ENCODE peak calls at places on chromosomes 11 and 22, in nine cellular contexts. K is HepG2; G is CD4-positive, alpha-beta memory T cell; S is aorta; L is ovary; Y is A549; X is transverse colon; I is neural progenitor cell; T is mesendoderm. N is an unnamed sample.

GRCh38 chr22:48238966-48239365 is 1476.5 kb downstream of the TBC1D22A start:
- DNase-seq in S (no peak), T (peak; percentile 18), X (no peak), G (no peak), I (peak; percentile 27), Y (no peak), K (no peak), L (no peak), N (no peak)

GRCh38 chr22:23398701-23399366 is 181.3 kb downstream of the IGLL1 start:
- DNase-seq in Y (no peak), X (no peak), K (no peak), G (no peak), L (no peak), T (peak; percentile 36), S (peak; percentile 28), I (no peak), N (no peak)

GRCh38 chr11:66814678-66815077 is 28.6 kb upstream of the RCE1 start:
- DNase-seq in I (no peak), L (no peak), G (no peak), S (no peak), X (no peak), T (no peak), Y (no peak), K (no peak), N (no peak)

GRCh38 chr11:115185507-115185906 is 318.7 kb downstream of the CADM1 start:
- DNase-seq in G (no peak), X (no peak), T (no peak), K (no peak), Y (no peak), L (no peak), S (no peak), I (no peak), N (no peak)

GRCh38 chr11:3016861-3017260 is 24.7 kb upstream of the NAP1L4 start:
- DNase-seq in K (no peak), G (no peak), T (no peak), L (no peak), X (no peak), I (no peak), S (no peak), Y (no peak), N (peak; percentile 29)

GRCh38 chr22:35811670-35812069 is 94.0 kb downstream of the APOL5 start:
- DNase-seq in G (no peak), X (no peak), I (no peak), L (no peak), Y (no peak), K (no peak), T (no peak), S (no peak), N (no peak)

GRCh38 chr11:31702966-31703365 is 108.2 kb downstream of the PAX6 start:
- DNase-seq in X (no peak), S (no peak), T (peak; percentile 16), Y (peak; percentile 39), L (no peak), G (no peak), I (no peak), K (peak; percentile 16), N (no peak)

GRCh38 chr22:17074648-17075002 is 10.2 kb upstream of the IL17RA start:
- DNase-seq in L (no peak), T (no peak), S (no peak), G (no peak), X (no peak), Y (no peak), K (no peak), I (no peak), N (no peak)

GRCh38 chr11:95453616-95454118 is 222.7 kb upstream of the SESN3 start:
- DNase-seq in I (no peak), G (no peak), X (no peak), K (no peak), S (peak; percentile 82), Y (no peak), T (no peak), L (no peak), N (peak; percentile 85)

GRCh38 chr22:27641049-27641790 is 160.3 kb downstream of the MN1 start:
- DNase-seq in G (no peak), X (no peak), L (no peak), T (no peak), S (no peak), I (no peak), Y (no peak), K (no peak), N (no peak)

GRCh38 chr11:16338397-16338796 is 17.9 kb downstream of the SOX6 start:
- DNase-seq in G (no peak), Y (no peak), X (no peak), L (no peak), K (no peak), I (no peak), T (no peak), S (no peak), N (no peak)

GRCh38 chr22:20205964-20206708 is 55.3 kb upstream of the CCDC188 start:
- DNase-seq in G (peak; percentile 58), X (peak; percentile 78), L (peak; percentile 63), T (peak; percentile 71), K (peak; percentile 37), Y (peak; percentile 75), I (no peak), S (peak; percentile 68), N (peak; percentile 89)

GRCh38 chr22:19875531-19876313 is 21.0 kb upstream of the GNB1L start:
- DNase-seq in T (no peak), G (no peak), L (peak; percentile 6), I (peak; percentile 1), S (peak; percentile 48), K (no peak), Y (no peak), X (no peak), N (peak; percentile 71)

GRCh38 chr11:14254533-14255530 is 104.2 kb downstream of the RRAS2 start:
- DNase-seq in S (no peak), K (no peak), G (no peak), I (no peak), L (no peak), T (no peak), X (no peak), Y (no peak), N (no peak)

GRCh38 chr22:28832731-28833130 is 32.4 kb upstream of the XBP1 start:
- DNase-seq in Y (no peak), K (no peak), S (no peak), I (no peak), T (no peak), L (no peak), G (no peak), X (no peak), N (no peak)

GRCh38 chr11:125063429-125064043 is 431 bp downstream of the SLC37A2 start:
- DNase-seq in T (peak; percentile 67), Y (no peak), G (no peak), S (no peak), I (peak; percentile 50), L (no peak), K (no peak), X (no peak), N (peak; percentile 71)

DNA sequence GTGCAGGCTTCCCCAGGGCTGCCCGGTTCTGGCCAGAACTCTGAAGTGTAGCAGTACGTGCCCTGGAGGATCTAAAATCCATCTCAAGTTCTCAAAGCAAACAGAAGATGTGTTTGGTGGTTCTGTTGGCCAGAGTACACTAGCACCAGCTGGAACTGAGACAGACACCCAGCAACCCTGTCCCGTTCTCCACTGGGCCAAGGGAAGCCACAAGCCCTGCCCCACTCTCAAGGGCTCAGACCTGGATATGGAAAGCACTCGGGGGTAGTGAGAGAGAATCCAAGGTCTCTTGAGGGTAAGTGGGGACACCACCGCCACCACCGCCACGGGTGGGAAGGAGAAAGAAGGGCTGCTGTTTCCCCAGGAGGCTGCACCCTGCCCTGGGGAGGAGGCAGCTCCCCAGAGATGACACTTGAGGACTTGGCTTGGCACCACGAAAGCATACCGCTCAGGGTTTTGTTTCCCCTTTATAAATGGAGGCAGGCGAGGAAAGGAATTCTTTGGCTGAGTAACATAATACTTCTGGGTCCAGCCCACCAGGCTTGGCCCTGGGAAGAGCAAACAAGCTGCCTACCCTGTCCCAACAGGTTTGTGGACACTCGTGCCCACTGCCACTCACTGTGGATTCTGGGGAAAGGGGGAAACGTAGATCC is 56.1 kb upstream of the POU2AF1 start:
- DNase-seq in K (no peak), Y (no peak), G (no peak), T (no peak), L (no peak), I (no peak), X (no peak), S (no peak), N (no peak)
- H3K27ac ChIP-seq in K (no peak overlapping the region), Y (no peak overlapping the region), G (no peak overlapping the region), T (no peak overlapping the region), L (no peak overlapping the region), I (no peak overlapping the region), X (no peak overlapping the region), S (no peak overlapping the region), N (no peak overlapping the region)

GRCh38 chr11:68271023-68271780 is 571 bp downstream of the C11orf24 start:
- DNase-seq in L (peak; percentile 41), T (peak; percentile 91), S (peak; percentile 76), I (peak; percentile 89), Y (peak; percentile 80), X (peak; percentile 68), K (peak; percentile 82), G (peak; percentile 56), N (no peak)
- H3K27ac ChIP-seq in L (peak overlapping the region; percentile 62), T (peak overlapping the region; percentile 12), S (peak overlapping the region; percentile 74), I (no peak overlapping the region), Y (peak overlapping the region; percentile 98), X (peak overlapping the region; percentile 95), K (peak overlapping the region; percentile 92), G (peak overlapping the region; percentile 89), N (peak overlapping the region; percentile 83)

DNA sequence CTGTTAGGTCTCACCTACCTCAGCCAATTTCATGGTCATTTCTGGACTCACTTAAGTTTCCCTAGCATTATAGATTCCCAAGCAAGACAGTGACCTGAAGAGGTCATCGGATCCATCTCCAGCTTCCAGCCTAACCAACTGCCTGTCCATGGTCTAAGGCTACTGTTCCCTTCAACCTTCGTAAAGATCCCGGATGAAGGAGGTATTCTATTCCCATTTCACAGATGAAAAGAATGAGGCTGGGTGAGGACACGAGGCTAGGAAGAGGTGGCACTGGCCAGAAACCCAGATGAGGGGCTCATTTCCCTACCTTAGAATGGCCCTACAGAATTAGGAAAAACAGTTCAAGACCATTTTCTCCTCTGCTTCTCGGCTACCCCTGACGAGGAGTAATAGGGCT is 31.3 kb upstream of the DRD2 start:
- DNase-seq in T (no peak), G (no peak), Y (no peak), S (no peak), L (no peak), I (no peak), X (no peak), K (no peak), N (no peak)
- H3K27ac ChIP-seq in T (no peak overlapping the region), G (no peak overlapping the region), Y (no peak overlapping the region), S (no peak overlapping the region), L (no peak overlapping the region), I (no peak overlapping the region), X (no peak overlapping the region), K (no peak overlapping the region), N (no peak overlapping the region)

DNA sequence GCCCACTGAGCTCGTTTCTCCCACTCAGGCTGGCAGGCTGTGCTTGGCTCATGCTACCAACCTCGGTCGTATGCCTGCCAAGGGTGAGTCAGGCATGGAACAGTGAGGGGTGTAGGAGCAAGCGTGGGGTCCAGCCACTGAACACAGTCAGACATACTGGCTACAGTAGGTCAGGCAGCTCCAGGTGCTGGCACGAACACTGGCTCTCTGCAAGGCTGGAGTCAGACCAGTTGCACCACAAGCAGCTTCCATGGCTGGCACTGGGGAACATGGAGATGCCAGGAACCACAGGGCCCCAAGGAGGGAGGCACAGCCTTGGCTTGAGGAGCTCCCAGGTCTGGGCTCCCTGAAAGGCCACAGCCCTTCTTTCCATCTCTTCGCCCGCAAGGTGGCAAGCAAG is 410.7 kb upstream of the KIRREL3 start:
- DNase-seq in K (no peak), I (no peak), S (no peak), X (no peak), T (no peak), Y (no peak), G (no peak), L (no peak), N (peak; percentile 39)
- H3K27ac ChIP-seq in K (no peak overlapping the region), I (no peak overlapping the region), S (no peak overlapping the region), X (no peak overlapping the region), T (no peak overlapping the region), Y (no peak overlapping the region), G (no peak overlapping the region), L (no peak overlapping the region), N (no peak overlapping the region)